ENCODE peak calls at places on chromosomes 13 and 19, in nine cellular contexts. M is stimulated activated CD8-positive, alpha-beta memory T cell treated with anti-CD3 and anti-CD28 coated beads, Interleukin-15, amount 100 ng/mL, for 24 hours; E is G401; Z is suprapubic skin; A is stimulated activated CD4-positive, alpha-beta T cell treated with anti-CD3 and anti-CD28 coated beads, Interleukin-1b, Interleukin-23, amount 100 ng/mL, for 1 hour; P is activated CD4-positive, alpha-beta T cell treated with anti-CD3 and anti-CD28 coated beads, Interleukin-2, amount 10 ng/mL, durations not matched to agents 7 days and 5 days; F is choroid plexus epithelial cell; C is mesenchymal stem cell; B is anterior cingulate cortex. L is an unnamed sample.
A peak's percentile ranks its signal among the peaks of the same experiment; 100 is the strongest.

GRCh38 chr13:27203854-27204253 is 32.2 kb upstream of the USP12 start:
- DNase-seq in M (no peak), E (peak; percentile 15), Z (no peak), A (no peak), P (no peak), F (peak; percentile 58), C (no peak), B (no peak), L (no peak)

GRCh38 chr13:113415032-113415431 is 38.3 kb downstream of the ADPRHL1 start:
- DNase-seq in M (no peak), E (no peak), Z (no peak), A (no peak), P (no peak), F (no peak), C (no peak), B (no peak), L (no peak)

GRCh38 chr19:41219924-41220567 is 1.0 kb downstream of the AXL start:
- DNase-seq in M (no peak), E (no peak), Z (no peak), A (no peak), P (no peak), F (peak; percentile 49), C (peak; percentile 79), B (no peak), L (no peak)

GRCh38 chr13:24228852-24229458 is 68.4 kb downstream of the SPATA13 start:
- DNase-seq in M (no peak), E (peak; percentile 73), Z (no peak), A (no peak), P (peak; percentile 68), F (peak; percentile 90), C (peak; percentile 72), B (peak; percentile 29), L (no peak)

GRCh38 chr13:99123101-99124045 is 77.3 kb upstream of the UBAC2 start:
- DNase-seq in M (no peak), E (no peak), Z (no peak), A (no peak), P (no peak), F (peak; percentile 8), C (peak; percentile 61), B (no peak), L (no peak)

GRCh38 chr13:29454931-29455481 is 140.5 kb downstream of the SLC7A1 start:
- DNase-seq in M (no peak), E (no peak), Z (no peak), A (no peak), P (no peak), F (peak; percentile 35), C (peak; percentile 28), B (no peak), L (no peak)

GRCh38 chr13:84925443-84925842 is 873.8 kb downstream of the SLITRK6 start:
- DNase-seq in M (no peak), E (no peak), Z (no peak), A (no peak), P (no peak), F (peak; percentile 19), C (peak; percentile 40), B (no peak), L (no peak)

GRCh38 chr19:38634757-38635482 is 12.5 kb upstream of the ACTN4 start:
- DNase-seq in M (peak; percentile 49), E (peak; percentile 74), Z (peak; percentile 82), A (peak; percentile 61), P (peak; percentile 79), F (peak; percentile 69), C (peak; percentile 71), B (peak; percentile 68), L (peak; percentile 47)

GRCh38 chr19:41588497-41589209 is 12.7 kb downstream of the CEACAM21 start:
- DNase-seq in M (no peak), E (no peak), Z (no peak), A (no peak), P (peak; percentile 42), F (peak; percentile 58), C (peak; percentile 42), B (no peak), L (no peak)

GRCh38 chr13:50403311-50403710 is 388.1 kb downstream of the KCNRG start:
- DNase-seq in M (no peak), E (peak; percentile 55), Z (no peak), A (no peak), P (no peak), F (no peak), C (no peak), B (no peak), L (no peak)

GRCh38 chr19:44684892-44685847 is 13.8 kb upstream of the CEACAM16 start:
- DNase-seq in M (no peak), E (no peak), Z (no peak), A (no peak), P (peak; percentile 12), F (peak; percentile 68), C (peak; percentile 100), B (no peak), L (no peak)

GRCh38 chr13:49265822-49266221 is 18.1 kb downstream of the CDADC1 start:
- DNase-seq in M (no peak), E (no peak), Z (no peak), A (no peak), P (no peak), F (peak; percentile 75), C (peak; percentile 35), B (no peak), L (no peak)

GRCh38 chr19:45677351-45678230 is 9.6 kb downstream of the GIPR start:
- DNase-seq in M (peak; percentile 42), E (peak; percentile 73), Z (peak; percentile 88), A (peak; percentile 67), P (peak; percentile 80), F (peak; percentile 96), C (peak; percentile 87), B (peak; percentile 80), L (peak; percentile 67)

GRCh38 chr13:23637813-23638212 is 67.6 kb downstream of the TNFRSF19 start:
- DNase-seq in M (no peak), E (no peak), Z (no peak), A (no peak), P (no peak), F (no peak), C (no peak), B (peak; percentile 31), L (no peak)

GRCh38 chr19:48915757-48916156 is 15.6 kb downstream of the NUCB1 start:
- DNase-seq in M (no peak), E (no peak), Z (no peak), A (no peak), P (no peak), F (no peak), C (no peak), B (no peak), L (no peak)

GRCh38 chr13:43964698-43965097 is 85.0 kb downstream of the LACC1 start:
- DNase-seq in M (no peak), E (no peak), Z (no peak), A (no peak), P (no peak), F (no peak), C (no peak), B (no peak), L (no peak)

GRCh38 chr19:13615890-13616289 is 109.6 kb upstream of the CACNA1A start:
- DNase-seq in M (no peak), E (no peak), Z (no peak), A (no peak), P (no peak), F (peak; percentile 9), C (no peak), B (no peak), L (no peak)

GRCh38 chr13:101988140-101988539 is 413.7 kb downstream of the FGF14 start:
- DNase-seq in M (no peak), E (no peak), Z (no peak), A (no peak), P (no peak), F (peak; percentile 33), C (no peak), B (no peak), L (no peak)

GRCh38 chr13:21360463-21360862 is 98.6 kb downstream of the ZDHHC20 start:
- DNase-seq in M (no peak), E (no peak), Z (no peak), A (no peak), P (no peak), F (no peak), C (no peak), B (no peak), L (no peak)

GRCh38 chr19:1568320-1569019 is at the start of gene MEX3D:
- DNase-seq in M (peak; percentile 65), E (peak; percentile 66), Z (peak; percentile 81), A (peak; percentile 74), P (peak; percentile 78), F (peak; percentile 61), C (peak; percentile 58), B (peak; percentile 36), L (peak; percentile 66)

GRCh38 chr13:87676254-87677042 is 5.3 kb downstream of the SLITRK5 start:
- DNase-seq in M (no peak), E (no peak), Z (no peak), A (no peak), P (no peak), F (no peak), C (no peak), B (no peak), L (no peak)

GRCh38 chr19:5060591-5061339 is 91.9 kb downstream of the KDM4B start:
- DNase-seq in M (no peak), E (peak; percentile 86), Z (peak; percentile 82), A (no peak), P (no peak), F (no peak), C (no peak), B (no peak), L (no peak)

L was measured in effector memory CD4-positive, alpha-beta T cell.